ENCODE peak calls at places on chromosomes 2 and 18, in eight cellular contexts. One of them, this sample, is unnamed.

GRCh38 chr2:100125641-100126040 is 16.7 kb downstream of the AFF3 start:
- DNase-seq in K562: no peak
- DNase-seq in GM23338: peak
- DNase-seq in GM12878: no peak
- DNase-seq in endothelial cell of umbilical vein: no peak
- DNase-seq in HCT116: no peak
- DNase-seq in HepG2: no peak
- DNase-seq in H1: no peak
- DNase-seq in this sample: no peak

GRCh38 chr2:179729961-179730360 is 131.5 kb downstream of the ZNF385B start:
- DNase-seq in K562: no peak
- DNase-seq in GM23338: no peak
- DNase-seq in GM12878: no peak
- DNase-seq in endothelial cell of umbilical vein: no peak
- DNase-seq in HCT116: no peak
- DNase-seq in HepG2: no peak
- DNase-seq in H1: no peak
- DNase-seq in this sample: no peak

GRCh38 chr2:227862227-227862740 is 9.1 kb upstream of the DAW1 start:
- DNase-seq in K562: peak
- DNase-seq in GM23338: peak
- DNase-seq in GM12878: no peak
- DNase-seq in endothelial cell of umbilical vein: peak
- DNase-seq in HCT116: peak
- DNase-seq in HepG2: peak
- DNase-seq in H1: no peak
- DNase-seq in this sample: peak

GRCh38 chr2:207805566-207806226 is 36.0 kb upstream of the FZD5 start:
- DNase-seq in K562: no peak
- DNase-seq in GM23338: no peak
- DNase-seq in GM12878: no peak
- DNase-seq in endothelial cell of umbilical vein: no peak
- DNase-seq in HCT116: no peak
- DNase-seq in HepG2: peak
- DNase-seq in H1: no peak
- DNase-seq in this sample: no peak

GRCh38 chr2:46873632-46874068 is 42.0 kb downstream of the MCFD2 start:
- DNase-seq in K562: peak
- DNase-seq in GM23338: no peak
- DNase-seq in GM12878: no peak
- DNase-seq in endothelial cell of umbilical vein: peak
- DNase-seq in HCT116: peak
- DNase-seq in HepG2: peak
- DNase-seq in H1: peak
- DNase-seq in this sample: no peak

GRCh38 chr18:49046125-49046524 is 95.4 kb upstream of the SMAD7 start:
- DNase-seq in K562: no peak
- DNase-seq in GM23338: no peak
- DNase-seq in GM12878: no peak
- DNase-seq in endothelial cell of umbilical vein: no peak
- DNase-seq in HCT116: no peak
- DNase-seq in HepG2: no peak
- DNase-seq in H1: no peak
- DNase-seq in this sample: no peak

GRCh38 chr2:20488136-20488705 is 41.3 kb downstream of the RHOB start:
- DNase-seq in K562: no peak
- DNase-seq in GM23338: no peak
- DNase-seq in GM12878: no peak
- DNase-seq in endothelial cell of umbilical vein: peak
- DNase-seq in HCT116: no peak
- DNase-seq in HepG2: no peak
- DNase-seq in H1: peak
- DNase-seq in this sample: no peak

GRCh38 chr2:236626391-236627150 is 56.9 kb downstream of the ACKR3 start:
- DNase-seq in K562: no peak
- DNase-seq in GM23338: no peak
- DNase-seq in GM12878: no peak
- DNase-seq in endothelial cell of umbilical vein: no peak
- DNase-seq in HCT116: no peak
- DNase-seq in HepG2: no peak
- DNase-seq in H1: no peak
- DNase-seq in this sample: no peak

GRCh38 chr2:193517615-193518014 is 1322.9 kb upstream of the TMEFF2 start:
- DNase-seq in K562: peak
- DNase-seq in GM23338: no peak
- DNase-seq in GM12878: no peak
- DNase-seq in endothelial cell of umbilical vein: no peak
- DNase-seq in HCT116: no peak
- DNase-seq in HepG2: no peak
- DNase-seq in H1: no peak
- DNase-seq in this sample: no peak

GRCh38 chr2:173254659-173255058 is 100.0 kb upstream of the CDCA7 start:
- DNase-seq in K562: no peak
- DNase-seq in GM23338: no peak
- DNase-seq in GM12878: no peak
- DNase-seq in endothelial cell of umbilical vein: no peak
- DNase-seq in HCT116: no peak
- DNase-seq in HepG2: no peak
- DNase-seq in H1: no peak
- DNase-seq in this sample: no peak

GRCh38 chr2:159071190-159071915 is 102.9 kb downstream of the TANC1 start:
- DNase-seq in K562: no peak
- DNase-seq in GM23338: no peak
- DNase-seq in GM12878: no peak
- DNase-seq in endothelial cell of umbilical vein: no peak
- DNase-seq in HCT116: no peak
- DNase-seq in HepG2: no peak
- DNase-seq in H1: no peak
- DNase-seq in this sample: no peak

GRCh38 chr2:150997066-150997465 is 264.6 kb downstream of the RBM43 start:
- DNase-seq in K562: no peak
- DNase-seq in GM23338: no peak
- DNase-seq in GM12878: no peak
- DNase-seq in endothelial cell of umbilical vein: no peak
- DNase-seq in HCT116: no peak
- DNase-seq in HepG2: no peak
- DNase-seq in H1: no peak
- DNase-seq in this sample: no peak

GRCh38 chr2:24973812-24974211 is 2.1 kb upstream of the DNAJC27 start:
- DNase-seq in K562: no peak
- DNase-seq in GM23338: no peak
- DNase-seq in GM12878: no peak
- DNase-seq in endothelial cell of umbilical vein: no peak
- DNase-seq in HCT116: no peak
- DNase-seq in HepG2: no peak
- DNase-seq in H1: no peak
- DNase-seq in this sample: no peak

GRCh38 chr2:177076636-177077179 is 135.9 kb upstream of the HNRNPA3 start:
- DNase-seq in K562: no peak
- DNase-seq in GM23338: peak
- DNase-seq in GM12878: no peak
- DNase-seq in endothelial cell of umbilical vein: no peak
- DNase-seq in HCT116: no peak
- DNase-seq in HepG2: no peak
- DNase-seq in H1: no peak
- DNase-seq in this sample: no peak

GRCh38 chr2:177077778-177078177 is 134.8 kb upstream of the HNRNPA3 start:
- DNase-seq in K562: no peak
- DNase-seq in GM23338: no peak
- DNase-seq in GM12878: no peak
- DNase-seq in endothelial cell of umbilical vein: no peak
- DNase-seq in HCT116: no peak
- DNase-seq in HepG2: no peak
- DNase-seq in H1: no peak
- DNase-seq in this sample: no peak

GRCh38 chr2:177080746-177081145 is 131.8 kb upstream of the HNRNPA3 start:
- DNase-seq in K562: no peak
- DNase-seq in GM23338: peak
- DNase-seq in GM12878: no peak
- DNase-seq in endothelial cell of umbilical vein: no peak
- DNase-seq in HCT116: no peak
- DNase-seq in HepG2: no peak
- DNase-seq in H1: no peak
- DNase-seq in this sample: no peak

GRCh38 chr2:177078843-177079242 is 133.8 kb upstream of the HNRNPA3 start:
- DNase-seq in K562: no peak
- DNase-seq in GM23338: peak
- DNase-seq in GM12878: no peak
- DNase-seq in endothelial cell of umbilical vein: no peak
- DNase-seq in HCT116: no peak
- DNase-seq in HepG2: no peak
- DNase-seq in H1: no peak
- DNase-seq in this sample: no peak

GRCh38 chr2:177078416-177078815 is 134.2 kb upstream of the HNRNPA3 start:
- DNase-seq in K562: no peak
- DNase-seq in GM23338: no peak
- DNase-seq in GM12878: no peak
- DNase-seq in endothelial cell of umbilical vein: no peak
- DNase-seq in HCT116: no peak
- DNase-seq in HepG2: no peak
- DNase-seq in H1: no peak
- DNase-seq in this sample: no peak
- TF ChIP-seq POLR2AphosphoS5 in K562: no peak
- TF ChIP-seq POLR2AphosphoS5 in GM23338: no peak
- TF ChIP-seq POLR2AphosphoS5 in GM12878: no peak
- TF ChIP-seq POLR2AphosphoS5 in endothelial cell of umbilical vein: no peak
- TF ChIP-seq POLR2AphosphoS5 in HCT116: no peak
- TF ChIP-seq POLR2AphosphoS5 in HepG2: no peak
- TF ChIP-seq POLR2AphosphoS5 in H1: no peak
- TF ChIP-seq POLR2AphosphoS5 in this sample: no peak

DNA sequence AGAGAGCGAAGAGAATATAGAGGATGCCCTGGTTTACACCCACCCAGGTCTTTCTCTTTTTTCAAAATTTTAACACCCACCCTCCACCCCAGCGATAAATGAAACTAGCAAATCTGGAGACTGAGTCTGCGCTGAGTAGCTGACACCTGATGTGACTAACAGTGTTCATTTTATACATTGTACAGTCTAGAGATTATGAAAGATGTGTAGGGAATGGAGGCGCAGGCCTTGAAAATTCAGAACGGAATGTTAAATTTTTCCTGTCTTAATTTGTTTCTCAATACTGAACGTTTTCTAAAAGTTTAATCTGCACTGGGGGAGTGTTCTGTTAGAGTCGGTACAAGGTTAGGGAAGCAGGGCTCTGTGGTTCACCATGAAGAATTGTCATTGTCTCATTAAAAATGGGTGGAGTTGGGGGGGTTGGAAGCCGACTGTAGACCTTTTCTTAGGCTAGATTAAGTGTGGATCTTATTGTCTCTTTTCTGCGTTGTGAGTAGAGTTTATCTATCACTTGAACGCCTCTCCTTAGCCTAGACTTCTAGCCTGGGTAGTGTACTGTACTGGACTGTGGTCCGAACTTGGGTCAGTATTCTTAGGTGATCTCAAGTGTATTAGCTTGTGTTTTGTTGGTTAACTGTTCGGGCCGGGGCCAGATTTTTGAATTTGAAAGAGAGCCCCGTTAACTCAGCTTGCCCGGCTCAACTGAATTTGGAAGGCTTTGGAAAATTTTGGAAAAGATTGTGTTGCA is 1.9 kb downstream of the MAP4K4 start:
- DNase-seq in K562: no peak
- DNase-seq in GM23338: no peak
- DNase-seq in GM12878: no peak
- DNase-seq in endothelial cell of umbilical vein: peak
- DNase-seq in HCT116: no peak
- DNase-seq in HepG2: no peak
- DNase-seq in H1: no peak
- DNase-seq in this sample: no peak
- TF ChIP-seq EZH2 in K562: no peak
- TF ChIP-seq EZH2 in GM23338: no peak
- TF ChIP-seq EZH2 in GM12878: no peak
- TF ChIP-seq EZH2 in endothelial cell of umbilical vein: no peak
- TF ChIP-seq EZH2 in HCT116: no peak
- TF ChIP-seq EZH2 in HepG2: no peak
- TF ChIP-seq EZH2 in H1: no peak
- TF ChIP-seq EZH2 in this sample: no peak

DNA sequence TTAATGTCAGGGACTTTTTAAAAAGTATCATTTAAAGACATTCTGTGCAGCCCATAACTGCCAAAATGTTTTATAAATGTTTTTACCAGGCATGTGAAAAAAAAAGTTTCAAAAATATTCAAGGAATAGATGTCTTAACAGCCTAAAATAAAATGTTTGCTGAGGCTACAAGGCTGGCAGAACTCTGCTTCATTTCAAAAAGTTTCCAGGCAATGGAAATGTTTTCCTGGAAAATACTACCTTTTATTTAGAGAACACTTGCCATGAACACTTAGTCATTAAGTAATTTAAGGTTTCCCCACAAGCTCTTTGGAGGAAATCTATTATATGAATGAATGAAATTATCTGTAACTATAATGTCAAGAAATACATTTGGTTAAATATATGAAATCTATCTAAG is 68.8 kb downstream of the THADA start:
- DNase-seq in K562: no peak
- DNase-seq in GM23338: no peak
- DNase-seq in GM12878: no peak
- DNase-seq in endothelial cell of umbilical vein: no peak
- DNase-seq in HCT116: no peak
- DNase-seq in HepG2: no peak
- DNase-seq in H1: no peak
- DNase-seq in this sample: no peak
- TF ChIP-seq POLR2AphosphoS5 in K562: no peak
- TF ChIP-seq POLR2AphosphoS5 in GM23338: no peak
- TF ChIP-seq POLR2AphosphoS5 in GM12878: no peak
- TF ChIP-seq POLR2AphosphoS5 in endothelial cell of umbilical vein: no peak
- TF ChIP-seq POLR2AphosphoS5 in HCT116: no peak
- TF ChIP-seq POLR2AphosphoS5 in HepG2: no peak
- TF ChIP-seq POLR2AphosphoS5 in H1: no peak
- TF ChIP-seq POLR2AphosphoS5 in this sample: no peak

DNA sequence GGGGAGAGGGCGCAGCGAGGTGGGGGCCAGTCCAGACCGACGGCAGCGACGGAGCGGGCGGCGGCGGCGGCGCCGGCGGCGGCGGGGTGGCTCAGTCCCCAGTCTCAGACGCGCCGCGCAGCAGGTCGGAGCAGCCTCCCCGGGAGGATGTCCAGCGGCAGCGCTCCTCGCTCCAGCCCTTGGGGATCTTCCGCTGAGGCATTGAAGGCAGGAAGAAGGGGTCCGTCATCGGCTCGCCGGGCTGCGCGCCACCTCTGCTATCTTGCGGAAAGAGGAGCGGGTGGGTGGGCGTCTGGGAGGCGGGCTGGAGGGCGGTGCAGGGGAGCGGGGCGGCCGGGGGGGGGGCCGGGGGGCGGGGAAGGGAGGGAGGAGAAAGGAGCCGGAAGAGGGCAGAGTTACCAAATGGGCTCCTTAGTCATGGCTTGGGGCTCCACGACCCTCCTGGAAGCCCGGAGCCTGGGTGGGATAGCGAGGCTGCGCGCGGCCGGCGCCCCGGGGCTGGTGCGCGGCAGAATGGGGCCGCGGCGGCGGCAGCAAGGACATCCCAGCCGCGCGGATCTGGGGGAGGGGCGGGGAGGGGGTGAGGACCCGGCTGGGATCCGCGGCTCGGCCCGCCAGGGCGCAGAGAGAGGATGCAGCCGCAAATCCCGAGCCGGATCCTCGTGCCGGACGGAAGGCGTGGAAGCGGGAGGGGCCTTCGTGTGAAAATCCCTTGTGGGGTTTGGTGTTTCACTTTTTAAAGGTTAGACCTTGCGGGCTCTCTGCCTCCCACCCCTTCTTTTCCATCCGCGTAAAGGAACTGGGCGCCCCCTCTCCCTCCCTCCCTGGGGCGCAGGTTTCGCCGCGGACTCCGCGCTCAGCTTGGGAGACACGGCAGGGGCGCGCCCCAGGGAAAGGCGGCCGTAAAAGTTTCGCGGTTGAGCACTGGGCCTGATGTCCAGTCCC is at the start of gene NETO1:
- DNase-seq in K562: no peak
- DNase-seq in GM23338: peak
- DNase-seq in GM12878: no peak
- DNase-seq in endothelial cell of umbilical vein: no peak
- DNase-seq in HCT116: no peak
- DNase-seq in HepG2: no peak
- DNase-seq in H1: no peak
- DNase-seq in this sample: no peak
- TF ChIP-seq EZH2 in K562: no peak
- TF ChIP-seq EZH2 in GM23338: no peak
- TF ChIP-seq EZH2 in GM12878: no peak
- TF ChIP-seq EZH2 in endothelial cell of umbilical vein: no peak
- TF ChIP-seq EZH2 in HCT116: no peak
- TF ChIP-seq EZH2 in HepG2: no peak
- TF ChIP-seq EZH2 in H1: no peak
- TF ChIP-seq EZH2 in this sample: no peak